ENCODE peak calls at places on chromosomes 11 and 22, in seven cellular contexts. C, Y, D, J, P, M and U are unnamed samples.

GRCh38 chr11:119147604-119148333 is 1.1 kb upstream of the ABCG4 start:
- DNase-seq in C (peak), Y (no peak), D (no peak), J (no peak), P (peak), M (no peak), U (no peak)

GRCh38 chr11:68792400-68792955 is 41.2 kb upstream of the TESMIN start:
- DNase-seq in C (no peak), Y (peak), D (no peak), J (no peak), P (no peak), M (peak), U (peak)

GRCh38 chr11:68727783-68728182 is 23.5 kb downstream of the TESMIN start:
- DNase-seq in C (peak), Y (peak), D (no peak), J (no peak), P (no peak), M (no peak), U (no peak)

GRCh38 chr11:2788751-2789140 is 89.0 kb upstream of the KCNQ1OT1 start:
- DNase-seq in C (no peak), Y (no peak), D (no peak), J (no peak), P (no peak), M (no peak), U (no peak)

GRCh38 chr11:45333506-45333971 is 47.4 kb upstream of the SYT13 start:
- DNase-seq in C (peak), Y (peak), D (no peak), J (no peak), P (peak), M (peak), U (no peak)

GRCh38 chr11:69416123-69416475 is 65.4 kb upstream of the LINC01488 start:
- DNase-seq in C (no peak), Y (no peak), D (no peak), J (no peak), P (no peak), M (no peak), U (no peak)

GRCh38 chr11:128862421-128862820 is 4.7 kb downstream of the KCNJ1 start:
- DNase-seq in C (no peak), Y (no peak), D (no peak), J (no peak), P (no peak), M (no peak), U (no peak)

GRCh38 chr11:73171762-73172161 is 29.6 kb upstream of the FCHSD2 start:
- DNase-seq in C (no peak), Y (peak), D (no peak), J (no peak), P (no peak), M (no peak), U (no peak)

DNA sequence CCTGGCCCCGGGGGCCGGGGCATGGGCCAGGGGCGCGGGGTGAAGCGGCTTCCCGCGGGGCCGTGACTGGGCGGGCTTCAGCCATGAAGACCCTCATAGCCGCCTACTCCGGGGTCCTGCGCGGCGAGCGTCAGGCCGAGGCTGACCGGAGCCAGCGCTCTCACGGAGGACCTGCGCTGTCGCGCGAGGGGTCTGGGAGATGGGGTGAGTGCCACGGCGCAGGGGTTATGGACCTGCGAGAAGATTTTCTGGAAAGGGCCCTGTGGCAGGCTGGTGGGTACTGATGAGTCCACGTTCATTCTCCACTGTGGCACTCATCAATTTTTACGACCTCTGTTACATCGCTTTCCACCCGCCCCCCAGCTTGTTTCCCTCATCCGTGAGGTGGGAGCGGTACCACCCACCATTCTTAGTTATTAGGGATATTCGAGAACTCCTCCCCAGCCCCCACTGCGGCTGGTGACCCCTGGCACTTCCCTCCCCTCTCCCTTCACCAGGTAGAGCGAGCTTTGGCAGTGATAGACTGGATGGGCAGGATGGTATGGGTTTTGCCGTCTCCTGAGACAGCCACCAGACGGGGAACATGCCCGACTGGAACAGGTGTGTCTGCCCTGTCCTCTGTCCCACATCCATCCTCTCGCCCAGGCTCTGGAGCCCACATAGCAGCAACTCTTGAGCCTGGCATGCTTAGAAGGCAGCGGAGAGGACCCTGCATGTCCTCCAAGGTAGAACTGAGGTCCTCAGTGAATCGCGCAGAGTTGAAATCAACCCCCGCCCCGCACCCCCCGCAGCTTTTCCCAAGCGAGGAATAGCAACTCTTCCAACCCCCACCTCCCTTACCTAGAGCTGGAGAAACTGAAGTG is 562 bp downstream of the DGAT2 start:
- DNase-seq in C (peak), Y (no peak), D (no peak), J (no peak), P (peak), M (no peak), U (no peak)
- H3K9ac ChIP-seq in C (no peak), Y (no peak), D (no peak), J (no peak), P (no peak), M (peak), U (no peak)

GRCh38 chr22:29609139-29609538 is 5.7 kb downstream of the NF2 start:
- DNase-seq in C (peak), Y (no peak), D (no peak), J (no peak), P (no peak), M (no peak), U (peak)
- H3K4ac ChIP-seq in C (no peak), Y (no peak), D (no peak), J (no peak), P (no peak), M (no peak), U (no peak)

GRCh38 chr11:9037963-9038362 is 34.2 kb upstream of the NRIP3 start:
- DNase-seq in C (no peak), Y (peak), D (no peak), J (no peak), P (no peak), M (peak), U (no peak)

GRCh38 chr11:9039194-9039593 is 35.4 kb upstream of the NRIP3 start:
- DNase-seq in C (no peak), Y (peak), D (no peak), J (no peak), P (no peak), M (peak), U (peak)

GRCh38 chr11:9038537-9038936 is 34.7 kb upstream of the NRIP3 start:
- DNase-seq in C (no peak), Y (no peak), D (no peak), J (no peak), P (no peak), M (no peak), U (no peak)

GRCh38 chr11:9039863-9040262 is 36.1 kb upstream of the NRIP3 start:
- DNase-seq in C (no peak), Y (no peak), D (no peak), J (no peak), P (no peak), M (no peak), U (no peak)

DNA sequence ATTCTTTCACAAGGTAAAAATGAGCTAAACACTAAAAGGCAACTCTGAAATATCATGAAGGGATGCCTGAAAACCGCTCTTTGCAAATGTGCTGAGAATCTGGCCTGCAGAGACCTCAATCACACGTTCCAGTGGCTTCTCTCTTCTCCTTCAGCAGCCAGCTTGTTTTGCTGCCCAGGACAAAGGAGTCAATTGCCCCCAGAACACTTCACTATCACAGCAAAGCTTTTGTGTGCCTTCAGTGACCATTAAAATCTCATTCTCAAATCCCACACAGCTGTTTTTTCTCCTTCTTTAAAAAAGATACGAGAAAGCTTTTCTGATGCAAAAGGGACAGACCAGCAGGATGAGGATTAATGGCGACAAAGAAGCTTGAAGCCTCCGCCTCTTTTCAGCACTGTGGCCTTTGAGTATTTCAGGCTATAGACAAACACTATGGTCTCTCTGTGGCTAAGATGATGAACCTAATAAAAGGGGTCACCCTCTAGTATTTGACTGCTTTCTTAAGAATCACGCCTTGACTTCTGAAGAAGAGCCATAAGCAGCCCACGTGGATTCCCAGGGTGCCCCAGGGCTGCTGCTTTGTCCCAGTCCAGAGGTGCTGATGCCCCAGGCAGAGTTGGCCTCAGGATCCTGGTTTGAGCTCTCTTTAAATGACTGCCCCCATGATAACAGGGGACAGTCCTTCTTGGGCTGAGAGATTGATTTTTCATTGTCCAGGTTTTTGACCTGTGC is 33.4 kb upstream of the NRIP3 start:
- DNase-seq in C (no peak), Y (no peak), D (no peak), J (peak), P (no peak), M (no peak), U (no peak)
- H2BK120ac ChIP-seq in C (no peak), Y (no peak), D (no peak), J (no peak), P (no peak), M (no peak), U (no peak)

GRCh38 chr22:49948116-49948515 is 12.5 kb upstream of the PIM3 start:
- DNase-seq in C (no peak), Y (no peak), D (no peak), J (no peak), P (peak), M (no peak), U (no peak)

GRCh38 chr22:49948573-49948957 is 12.0 kb upstream of the PIM3 start:
- DNase-seq in C (no peak), Y (no peak), D (no peak), J (no peak), P (no peak), M (no peak), U (no peak)

GRCh38 chr22:49944399-49944891 is 16.1 kb upstream of the PIM3 start:
- DNase-seq in C (no peak), Y (no peak), D (no peak), J (no peak), P (no peak), M (no peak), U (no peak)

GRCh38 chr22:49947296-49947622 is 13.3 kb upstream of the PIM3 start:
- DNase-seq in C (no peak), Y (no peak), D (no peak), J (no peak), P (no peak), M (no peak), U (no peak)

GRCh38 chr22:49946612-49947295 is 13.8 kb upstream of the PIM3 start:
- DNase-seq in C (no peak), Y (no peak), D (no peak), J (no peak), P (peak), M (no peak), U (peak)
- H3K9ac ChIP-seq in C (no peak), Y (no peak), D (no peak), J (no peak), P (no peak), M (no peak), U (no peak)

GRCh38 chr11:70834277-70834940 is 418.0 kb downstream of the SHANK2 start:
- DNase-seq in C (peak), Y (peak), D (no peak), J (no peak), P (peak), M (no peak), U (no peak)

GRCh38 chr11:70834984-70835560 is 417.3 kb downstream of the SHANK2 start:
- DNase-seq in C (no peak), Y (no peak), D (no peak), J (no peak), P (no peak), M (no peak), U (no peak)

GRCh38 chr11:70833554-70833953 is 418.8 kb downstream of the SHANK2 start:
- DNase-seq in C (no peak), Y (no peak), D (no peak), J (no peak), P (no peak), M (no peak), U (no peak)

GRCh38 chr11:70838198-70838597 is 414.2 kb downstream of the SHANK2 start:
- DNase-seq in C (no peak), Y (no peak), D (no peak), J (no peak), P (no peak), M (no peak), U (no peak)

GRCh38 chr11:70836071-70836470 is 416.3 kb downstream of the SHANK2 start:
- DNase-seq in C (no peak), Y (no peak), D (no peak), J (no peak), P (no peak), M (no peak), U (no peak)
- H3K4ac ChIP-seq in C (no peak), Y (no peak), D (no peak), J (peak), P (no peak), M (no peak), U (no peak)

GRCh38 chr11:10492084-10492483 is 37.0 kb downstream of the AMPD3 start:
- DNase-seq in C (no peak), Y (no peak), D (no peak), J (no peak), P (no peak), M (no peak), U (no peak)

GRCh38 chr11:10489444-10489785 is 34.4 kb downstream of the AMPD3 start:
- DNase-seq in C (no peak), Y (no peak), D (no peak), J (no peak), P (no peak), M (no peak), U (no peak)

GRCh38 chr11:10488581-10489443 is 33.7 kb downstream of the AMPD3 start:
- DNase-seq in C (no peak), Y (no peak), D (no peak), J (no peak), P (peak), M (no peak), U (no peak)

GRCh38 chr11:10490032-10490397 is 35.0 kb downstream of the AMPD3 start:
- DNase-seq in C (no peak), Y (no peak), D (no peak), J (no peak), P (peak), M (no peak), U (no peak)

DNA sequence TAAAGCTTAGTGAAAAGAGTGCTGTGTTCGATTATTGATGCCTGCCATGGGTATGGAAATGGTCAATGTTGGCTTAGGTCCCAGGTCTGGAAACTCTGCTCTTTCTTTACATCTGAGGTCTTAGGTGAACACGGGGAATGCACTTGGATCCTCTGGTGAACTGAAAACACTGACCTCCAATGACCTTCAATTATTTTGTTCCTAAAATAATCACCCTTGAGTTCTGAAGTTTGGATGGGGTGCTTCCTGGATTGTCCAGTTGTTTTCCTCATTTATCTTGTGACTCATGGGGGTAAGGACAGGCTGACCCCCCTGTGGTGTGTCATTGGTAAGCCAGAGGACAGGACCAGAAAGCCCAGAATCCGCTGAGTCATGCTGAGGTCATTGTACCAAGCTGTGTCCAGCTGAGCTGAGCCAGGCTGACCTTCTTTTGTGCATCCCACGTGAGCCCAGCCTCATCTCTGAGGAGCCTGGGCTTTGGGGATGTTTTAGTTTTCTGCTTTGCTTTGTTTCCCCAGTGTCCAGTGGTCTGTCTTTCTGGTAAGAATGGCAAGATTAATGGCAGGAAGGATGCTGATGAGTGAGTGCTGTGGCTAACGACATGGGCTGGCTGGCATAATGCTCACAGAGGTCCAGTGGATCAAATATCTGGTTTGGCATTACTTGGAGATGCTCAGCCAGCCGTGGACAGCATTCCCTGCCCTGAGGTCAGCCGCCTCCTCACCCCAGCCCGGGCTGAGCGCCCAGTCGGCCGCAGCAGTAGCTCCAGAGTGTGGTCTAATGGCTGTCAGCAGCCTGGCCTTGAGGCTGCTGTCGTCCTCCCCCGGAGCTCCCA is 35.6 kb downstream of the AMPD3 start:
- DNase-seq in C (peak), Y (peak), D (no peak), J (peak), P (peak), M (peak), U (peak)
- H2BK120ac ChIP-seq in C (no peak), Y (peak), D (no peak), J (no peak), P (no peak), M (peak), U (no peak)

DNA sequence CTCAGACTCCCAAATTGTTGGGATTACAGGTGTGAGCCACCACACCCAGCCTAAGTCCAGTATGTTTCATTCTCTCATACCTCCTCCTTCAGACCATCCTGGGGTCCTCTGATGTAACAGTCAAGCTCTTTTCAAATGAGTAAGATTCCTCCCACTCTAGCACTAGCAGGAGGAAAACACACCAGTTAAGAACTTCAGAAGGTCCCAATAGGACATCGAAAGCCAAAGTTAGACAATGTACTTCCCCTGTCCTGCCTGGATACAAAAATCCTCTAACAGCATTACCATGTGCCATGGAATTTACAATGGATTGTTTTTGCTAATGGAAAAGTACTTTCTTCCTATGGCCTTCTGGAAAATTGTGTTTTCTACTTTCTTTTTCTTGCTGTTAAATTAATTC is 67.1 kb downstream of the CCDC34 start:
- DNase-seq in C (no peak), Y (no peak), D (no peak), J (no peak), P (no peak), M (no peak), U (no peak)
- H3K9ac ChIP-seq in C (no peak), Y (no peak), D (no peak), J (no peak), P (no peak), M (peak), U (no peak)

GRCh38 chr11:34928960-34929680 is 12.7 kb downstream of the PDHX start:
- DNase-seq in C (no peak), Y (no peak), D (no peak), J (no peak), P (no peak), M (no peak), U (no peak)

GRCh38 chr11:34926831-34927132 is 10.4 kb downstream of the PDHX start:
- DNase-seq in C (no peak), Y (peak), D (no peak), J (no peak), P (no peak), M (peak), U (peak)

GRCh38 chr11:34926101-34926830 is 9.8 kb downstream of the PDHX start:
- DNase-seq in C (peak), Y (peak), D (no peak), J (peak), P (no peak), M (peak), U (peak)

GRCh38 chr11:34929794-34930763 is 13.7 kb downstream of the PDHX start:
- DNase-seq in C (peak), Y (no peak), D (no peak), J (no peak), P (no peak), M (no peak), U (peak)

GRCh38 chr11:34928268-34928959 is 12.0 kb downstream of the PDHX start:
- DNase-seq in C (peak), Y (peak), D (no peak), J (no peak), P (no peak), M (no peak), U (no peak)
- H3K4ac ChIP-seq in C (no peak), Y (no peak), D (no peak), J (no peak), P (no peak), M (no peak), U (no peak)

GRCh38 chr11:6746086-6746618 is 25.6 kb downstream of the OR2AG2 start:
- DNase-seq in C (no peak), Y (no peak), D (no peak), J (no peak), P (no peak), M (peak), U (no peak)
- H2BK120ac ChIP-seq in C (no peak), Y (no peak), D (no peak), J (no peak), P (no peak), M (no peak), U (no peak)